ENCODE peak calls at places on chromosomes 1 and 21, in six cellular contexts. L is tibial nerve; Q is NCI-H460; C is posterior cingulate gyrus; D is mucosa of gallbladder; W is stimulated activated CD8-positive, alpha-beta memory T cell treated with anti-CD3 and anti-CD28 coated beads, Interleukin-4, amount 100 ng/mL, for 48 hours. P is an unnamed sample.

GRCh38 chr1:204438628-204439027 is 27.0 kb upstream of the PPP1R15B start:
- DNase-seq in D (peak), L (peak), Q (no peak), W (peak), C (no peak), P (no peak)

GRCh38 chr1:56855190-56855589 is 593 bp downstream of the C8A start:
- DNase-seq in L (no peak), C (no peak), D (no peak), W (no peak), Q (no peak), P (no peak)

GRCh38 chr21:31941694-31942093 is 68.9 kb downstream of the HUNK start:
- DNase-seq in W (no peak), Q (no peak), L (no peak), C (no peak), D (no peak), P (no peak)

GRCh38 chr1:10866314-10867091 is 70.1 kb upstream of the CASZ1 start:
- DNase-seq in Q (no peak), L (no peak), D (no peak), W (peak), C (no peak), P (no peak)

GRCh38 chr1:24142546-24143431 is at the start of gene IL22RA1:
- DNase-seq in C (no peak), W (no peak), Q (no peak), L (no peak), D (peak), P (no peak)

GRCh38 chr21:37207441-37208009 is 59.6 kb downstream of the VPS26C start:
- DNase-seq in L (no peak), W (no peak), Q (no peak), C (no peak), D (no peak), P (no peak)

GRCh38 chr1:83115785-83116184 is 883.1 kb downstream of the TTLL7 start:
- DNase-seq in Q (no peak), L (no peak), W (no peak), D (no peak), C (no peak), P (no peak)

GRCh38 chr1:38265293-38266196 is 219.0 kb upstream of the POU3F1 start:
- DNase-seq in D (no peak), W (no peak), Q (no peak), C (no peak), L (no peak), P (no peak)

GRCh38 chr1:61183471-61184034 is 101.2 kb downstream of the NFIA start:
- DNase-seq in L (peak), C (no peak), D (peak), W (no peak), Q (no peak), P (no peak)

GRCh38 chr1:42937141-42937696 is 21.4 kb downstream of the SLC2A1 start:
- DNase-seq in L (peak), D (no peak), W (no peak), C (no peak), Q (peak), P (no peak)

GRCh38 chr1:201742476-201742875 is 86.5 kb upstream of the IPO9 start:
- DNase-seq in C (no peak), Q (no peak), W (no peak), L (peak), D (no peak), P (no peak)

GRCh38 chr1:228341814-228342626 is 64.6 kb downstream of the TRIM11 start:
- DNase-seq in C (peak), L (no peak), W (no peak), Q (no peak), D (no peak), P (no peak)